ENCODE peak calls at places on chromosomes 7 and 10, in four cellular contexts. B is adrenal gland, U is cardiac muscle cell, L is pancreas. Z is an unnamed sample. For H3K4me1, the result is how much of the 10 kb centered on the place peaks cover.

GRCh38 chr7:101717986-101718746 is 89.1 kb upstream of the MYL10 start:
- DNase-seq in U (no peak), B (no peak), L (no peak), Z (no peak)

GRCh38 chr10:100519321-100520051 is at the start of gene SEC31B:
- DNase-seq in B (peak), U (peak), L (peak), Z (no peak)

GRCh38 chr7:20352573-20353304 is 22.0 kb downstream of the ITGB8 start:
- DNase-seq in L (no peak), B (peak), U (no peak), Z (peak)

GRCh38 chr7:34759477-34760125 is 101.6 kb downstream of the NPSR1 start:
- DNase-seq in L (no peak), U (peak), B (no peak), Z (no peak)

GRCh38 chr10:121648078-121648477 is 49.8 kb upstream of the FGFR2 start:
- DNase-seq in B (no peak), U (no peak), L (no peak), Z (no peak)

GRCh38 chr10:72370201-72370722 is 15.5 kb upstream of the DNAJB12 start:
- DNase-seq in B (no peak), L (no peak), U (no peak), Z (no peak)

GRCh38 chr10:67676208-67676825 is 19.7 kb downstream of the CTNNA3 start:
- DNase-seq in U (no peak), B (no peak), L (no peak), Z (no peak)

GRCh38 chr7:94303736-94304135 is 91.0 kb upstream of the COL1A2 start:
- DNase-seq in L (no peak), B (peak), U (peak), Z (no peak)

GRCh38 chr10:101848894-101849351 is 5.3 kb upstream of the KCNIP2 start:
- DNase-seq in U (no peak), L (no peak), B (no peak), Z (no peak)

GRCh38 chr7:18893156-18893555 is 224.3 kb downstream of the TWIST1 start:
- DNase-seq in U (no peak), B (no peak), L (no peak), Z (no peak)

GRCh38 chr7:18890134-18890533 is 227.3 kb downstream of the TWIST1 start:
- DNase-seq in L (no peak), U (no peak), B (no peak), Z (no peak)

GRCh38 chr7:18894155-18894554 is 223.3 kb downstream of the TWIST1 start:
- DNase-seq in L (no peak), B (no peak), U (peak), Z (no peak)

GRCh38 chr7:18889436-18889835 is 228.0 kb downstream of the TWIST1 start:
- DNase-seq in L (no peak), B (no peak), U (no peak), Z (no peak)

DNA sequence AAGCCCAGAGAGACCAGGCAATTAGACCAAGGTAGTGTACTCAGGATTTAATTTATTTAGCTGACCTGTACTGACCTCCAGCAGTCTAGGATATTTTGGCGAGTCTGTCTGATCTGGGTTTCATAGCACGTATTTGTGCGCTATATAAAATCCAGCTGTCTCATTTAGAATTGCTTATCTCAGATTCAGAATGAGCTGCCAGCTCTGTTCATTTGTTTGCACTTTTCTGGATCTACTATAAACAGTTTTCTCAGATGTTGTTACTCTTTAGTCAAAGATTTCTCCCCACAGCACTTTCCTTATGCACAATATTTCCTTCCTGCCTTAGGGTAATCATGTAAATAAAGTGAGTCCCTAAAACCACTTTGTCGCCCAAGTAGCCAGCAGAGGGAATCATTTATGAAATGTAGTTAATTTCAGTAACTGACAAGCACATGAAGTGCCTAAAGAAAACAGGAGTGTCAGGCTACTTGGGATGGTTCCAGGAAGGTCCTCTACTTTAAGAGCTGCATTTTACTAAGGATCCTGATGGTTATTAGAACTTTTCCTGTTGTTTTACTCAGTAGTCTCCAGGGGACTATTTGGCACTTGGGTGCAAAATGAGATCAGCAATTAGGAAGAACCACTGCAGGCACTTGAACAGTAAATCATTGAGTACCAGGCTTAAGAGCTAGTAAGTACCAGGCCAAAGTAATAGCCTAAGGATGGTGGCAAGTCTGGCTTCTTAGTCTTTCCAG is 226.4 kb downstream of the TWIST1 start:
- DNase-seq in B (no peak), U (no peak), L (no peak), Z (no peak)
- H3K4me1 ChIP-seq in B (under half), U (under half), L (under half), Z (under half)

DNA sequence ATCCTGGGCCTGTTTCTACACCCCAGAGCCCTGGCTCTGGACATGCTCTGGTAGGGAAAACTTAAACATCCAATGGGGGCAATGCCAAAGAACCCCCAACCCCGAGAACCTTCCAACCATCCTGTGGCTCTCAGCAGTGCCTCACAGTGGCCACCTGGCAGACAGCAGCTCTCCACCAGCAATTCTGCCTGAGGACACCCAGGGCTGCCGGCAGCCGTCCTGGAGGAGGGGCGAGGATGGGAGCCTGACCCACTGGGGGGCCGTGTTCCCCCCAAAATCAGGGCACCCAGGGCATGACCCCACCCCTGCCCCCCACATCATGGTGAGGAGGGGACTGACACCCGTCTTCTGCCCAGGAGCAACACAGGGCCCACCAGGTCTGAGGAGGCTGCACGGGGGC is 32.7 kb downstream of the DPYSL4 start:
- DNase-seq in L (no peak), U (no peak), B (no peak), Z (no peak)
- TF ChIP-seq CTCF in L (no peak), U (peak), B (no peak), Z (no peak)

DNA sequence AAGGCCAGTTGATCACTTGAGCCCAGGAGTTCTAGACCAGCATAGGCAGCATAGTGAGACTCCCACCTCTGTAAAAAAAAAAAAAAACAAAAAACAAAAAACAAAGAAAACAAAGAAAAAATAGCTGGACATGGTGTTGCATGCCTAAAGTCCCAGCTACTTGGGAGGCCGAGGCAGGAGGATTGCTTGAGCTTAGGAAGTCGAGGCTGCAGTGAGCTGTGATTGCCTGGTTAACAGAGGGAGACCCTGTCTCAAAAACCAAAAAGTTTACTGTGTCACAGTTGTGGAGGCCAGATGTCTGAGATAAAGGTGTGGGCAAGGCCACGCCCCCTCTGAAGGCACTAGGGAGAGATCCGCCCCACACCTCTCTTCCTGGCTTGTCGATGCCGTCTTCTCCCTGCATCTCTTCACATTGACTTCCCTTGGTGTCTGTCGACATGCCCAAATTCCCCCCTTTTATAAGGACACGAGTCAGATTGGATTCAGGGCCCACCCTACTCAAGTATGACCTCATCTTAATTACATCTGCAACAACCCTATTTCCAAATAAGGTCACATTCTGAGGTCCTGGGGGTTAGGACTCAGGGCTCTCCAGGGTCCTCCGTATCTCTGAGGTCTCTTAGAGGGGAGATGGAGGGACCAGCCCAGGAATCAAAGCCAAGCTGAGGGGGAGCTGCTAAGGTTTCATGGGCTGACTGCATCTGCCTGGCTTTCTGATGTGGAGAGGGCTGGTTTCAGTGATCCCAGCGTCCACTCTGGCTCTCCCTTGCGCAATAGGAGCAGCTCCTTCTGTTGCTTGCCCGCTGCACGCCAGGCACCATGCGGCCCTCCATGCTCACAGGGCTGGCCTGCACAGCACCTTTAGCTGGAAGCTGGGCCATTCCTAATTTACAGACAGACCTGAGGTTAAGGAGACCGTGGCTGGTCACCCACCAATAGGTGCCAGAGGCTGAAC is 23.1 kb downstream of the AGAP3 start:
- DNase-seq in U (no peak), L (no peak), B (no peak), Z (no peak)
- H3K4me1 ChIP-seq in U (under half), L (under half), B (under half), Z (under half)

GRCh38 chr7:50631100-50631499 is 65.9 kb upstream of the DDC start:
- DNase-seq in L (no peak), B (no peak), U (no peak), Z (no peak)

GRCh38 chr7:50634378-50634777 is 69.2 kb upstream of the DDC start:
- DNase-seq in B (no peak), U (no peak), L (no peak), Z (no peak)

GRCh38 chr7:50633414-50633710 is 68.2 kb upstream of the DDC start:
- DNase-seq in U (no peak), L (no peak), B (no peak), Z (no peak)

GRCh38 chr7:50631639-50632038 is 66.4 kb upstream of the DDC start:
- DNase-seq in L (no peak), U (peak), B (no peak), Z (no peak)

DNA sequence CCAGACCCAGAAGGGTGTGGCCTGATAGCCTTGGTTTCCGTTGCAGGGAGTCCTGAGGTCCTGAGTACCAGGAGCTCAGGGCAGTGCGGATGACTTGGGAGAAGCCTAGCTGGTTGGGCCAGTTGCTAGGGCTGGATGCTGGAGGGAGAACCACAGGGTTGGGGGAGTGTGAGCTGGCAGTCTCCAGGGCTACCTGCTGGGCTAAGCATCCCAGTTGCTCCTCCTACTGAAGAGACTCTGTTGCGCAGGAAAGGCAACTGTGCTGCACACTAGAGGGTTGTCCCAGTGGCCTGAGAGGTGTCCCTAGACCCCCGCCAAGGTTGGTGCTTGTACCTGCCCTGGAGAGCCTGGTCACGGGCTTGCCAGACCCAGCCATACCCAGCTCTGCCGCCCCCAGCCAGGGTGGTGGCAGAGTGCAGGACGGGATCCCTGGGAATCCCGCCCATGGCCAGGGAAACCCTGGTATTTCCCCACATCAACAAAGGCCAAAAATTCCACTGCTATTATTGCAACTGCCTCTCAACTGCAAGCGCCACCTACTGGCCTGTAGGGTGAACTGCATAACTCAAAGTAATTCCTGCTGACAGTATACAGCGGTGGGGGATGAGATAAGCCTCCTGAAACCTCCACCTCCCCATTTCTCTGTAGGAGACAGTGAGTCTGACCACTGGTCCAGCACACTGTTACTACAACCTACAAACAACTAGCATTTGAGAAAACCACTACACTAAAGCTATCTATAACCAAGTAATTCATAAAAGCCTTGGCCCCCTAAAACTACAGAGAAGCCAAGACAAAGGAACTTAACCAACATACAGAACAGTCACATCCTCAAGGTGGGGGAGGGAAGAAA is 67.6 kb upstream of the DDC start:
- DNase-seq in U (peak), L (peak), B (peak), Z (no peak)
- TF ChIP-seq CTCF in U (peak), L (peak), B (peak), Z (peak)

GRCh38 chr10:124668517-124669051 is 75.6 kb downstream of the FAM53B start:
- DNase-seq in L (no peak), U (no peak), B (no peak), Z (no peak)

GRCh38 chr10:124667425-124668130 is 76.6 kb downstream of the FAM53B start:
- DNase-seq in U (no peak), B (no peak), L (no peak), Z (no peak)

GRCh38 chr10:124670849-124671248 is 73.3 kb downstream of the FAM53B start:
- DNase-seq in L (no peak), B (no peak), U (no peak), Z (no peak)

GRCh38 chr10:124669824-124670654 is 74.1 kb downstream of the FAM53B start:
- DNase-seq in B (no peak), L (no peak), U (peak), Z (no peak)

DNA sequence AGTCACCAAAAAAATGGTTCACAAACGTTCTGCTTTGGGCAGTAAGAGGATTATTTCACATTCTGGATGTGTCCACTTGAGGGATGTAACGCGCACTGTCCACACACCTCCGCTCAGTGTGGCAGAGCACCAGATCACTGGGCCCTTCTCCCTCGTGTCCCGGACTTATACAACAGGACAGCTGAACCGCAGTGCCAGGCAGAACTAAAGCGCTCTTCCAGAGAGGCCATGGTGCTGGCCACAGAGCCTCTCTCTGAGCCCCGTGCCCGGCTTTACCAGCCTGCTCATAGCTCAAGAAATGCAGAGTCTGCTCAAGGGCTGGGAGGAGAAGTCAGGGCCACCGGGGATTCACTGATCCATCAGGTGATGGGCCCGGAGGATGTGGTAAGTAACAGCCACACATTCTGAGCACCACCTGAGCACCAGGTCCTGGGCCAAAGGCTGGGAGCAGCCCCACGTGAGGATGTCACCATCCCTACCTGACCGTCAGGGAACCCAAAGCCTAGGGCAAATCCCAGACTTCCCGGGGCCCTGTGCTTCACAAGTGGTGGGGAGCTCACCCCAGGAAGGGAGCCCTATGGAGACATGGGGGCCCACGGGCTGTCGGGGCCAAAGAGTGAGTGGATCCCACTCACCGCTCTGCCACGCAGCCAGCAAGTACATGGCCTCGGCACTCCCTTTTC is 74.9 kb downstream of the FAM53B start:
- DNase-seq in B (no peak), U (no peak), L (no peak), Z (no peak)
- H3K4me1 ChIP-seq in B (under half), U (under half), L (under half), Z (under half)

DNA sequence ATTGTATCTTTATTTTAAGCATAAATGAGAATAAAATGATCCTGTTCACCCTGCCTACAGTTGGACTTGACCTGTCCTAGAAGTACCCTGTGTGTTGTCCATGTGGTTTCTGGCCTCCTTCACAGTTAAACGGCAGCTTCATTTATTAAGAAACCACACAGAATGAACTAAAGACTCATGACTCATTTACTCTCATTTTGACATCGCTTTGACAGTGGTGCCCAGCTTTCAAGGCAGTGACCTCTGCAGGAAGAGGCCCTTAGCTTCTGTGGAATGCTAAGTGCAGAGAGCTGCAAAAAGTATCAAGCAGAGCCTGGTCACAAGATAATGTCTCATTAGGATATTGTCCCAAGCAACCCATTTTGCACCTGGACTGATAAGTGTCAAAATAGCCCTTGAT is 93.4 kb downstream of the AVL9 start:
- DNase-seq in U (peak), B (peak), L (no peak), Z (no peak)
- TF ChIP-seq CTCF in U (peak), B (no peak), L (no peak), Z (no peak)

DNA sequence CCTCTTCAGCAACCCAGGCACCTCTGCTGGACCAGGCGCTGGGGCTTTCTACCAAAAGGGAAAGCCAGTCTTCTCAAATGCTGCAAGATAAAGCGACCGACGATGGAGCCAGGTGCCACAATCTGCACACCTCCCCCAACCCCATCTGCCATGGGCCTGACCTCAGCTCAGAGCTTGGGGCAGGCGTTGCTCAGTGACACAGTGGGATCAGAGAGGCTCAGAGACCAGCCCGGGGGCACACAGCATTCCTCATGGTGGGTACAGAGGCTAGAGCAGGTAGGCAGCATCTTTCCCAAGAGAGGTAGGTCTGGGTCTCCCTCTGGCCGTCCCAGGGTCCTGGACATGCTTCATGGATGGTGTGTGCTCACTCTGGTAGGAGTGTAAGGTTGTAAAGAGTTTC is 56.3 kb downstream of the ZMIZ1 start:
- DNase-seq in B (no peak), U (no peak), L (no peak), Z (no peak)
- H3K4me1 ChIP-seq in B (under half), U (under half), L (under half), Z (under half)

GRCh38 chr7:49166441-49166840 is 242.1 kb downstream of the CDC14C start:
- DNase-seq in U (no peak), L (no peak), B (no peak), Z (no peak)
- TF ChIP-seq CTCF in U (no peak), L (no peak), B (no peak), Z (no peak)